ENCODE peak calls at places on chromosome 3, in four cellular contexts. One of them, this sample, is unnamed.

GRCh38 chr3:45915518-45916231 is 27.6 kb upstream of the CXCR6 start:
- DNase-seq in thyroid gland: peak; percentile 60
- DNase-seq in choroid plexus epithelial cell: peak; percentile 94
- DNase-seq in A549: peak; percentile 16
- DNase-seq in this sample: peak; percentile 65

GRCh38 chr3:178107804-178108203 is 428.4 kb upstream of the KCNMB2 start:
- DNase-seq in thyroid gland: no peak
- DNase-seq in choroid plexus epithelial cell: no peak
- DNase-seq in A549: no peak
- DNase-seq in this sample: no peak

GRCh38 chr3:119380697-119381096 is 82.7 kb downstream of the TMEM39A start:
- DNase-seq in thyroid gland: peak; percentile 27
- DNase-seq in choroid plexus epithelial cell: peak; percentile 22
- DNase-seq in A549: no peak
- DNase-seq in this sample: peak; percentile 11

GRCh38 chr3:178517665-178518366 is 18.4 kb upstream of the KCNMB2 start:
- DNase-seq in thyroid gland: no peak
- DNase-seq in choroid plexus epithelial cell: no peak
- DNase-seq in A549: no peak
- DNase-seq in this sample: no peak

GRCh38 chr3:58116985-58117384 is 93.8 kb downstream of the DNASE1L3 start:
- DNase-seq in thyroid gland: no peak
- DNase-seq in choroid plexus epithelial cell: peak; percentile 56
- DNase-seq in A549: no peak
- DNase-seq in this sample: peak; percentile 14

GRCh38 chr3:50592568-50592967 is 19.0 kb downstream of the CISH start:
- DNase-seq in thyroid gland: no peak
- DNase-seq in choroid plexus epithelial cell: no peak
- DNase-seq in A549: no peak
- DNase-seq in this sample: no peak

GRCh38 chr3:129947916-129948315 is 26.6 kb upstream of the TRH start:
- DNase-seq in thyroid gland: no peak
- DNase-seq in choroid plexus epithelial cell: no peak
- DNase-seq in A549: no peak
- DNase-seq in this sample: no peak

GRCh38 chr3:112718967-112719366 is 78.0 kb upstream of the CCDC80 start:
- DNase-seq in thyroid gland: no peak
- DNase-seq in choroid plexus epithelial cell: no peak
- DNase-seq in A549: no peak
- DNase-seq in this sample: no peak

DNA sequence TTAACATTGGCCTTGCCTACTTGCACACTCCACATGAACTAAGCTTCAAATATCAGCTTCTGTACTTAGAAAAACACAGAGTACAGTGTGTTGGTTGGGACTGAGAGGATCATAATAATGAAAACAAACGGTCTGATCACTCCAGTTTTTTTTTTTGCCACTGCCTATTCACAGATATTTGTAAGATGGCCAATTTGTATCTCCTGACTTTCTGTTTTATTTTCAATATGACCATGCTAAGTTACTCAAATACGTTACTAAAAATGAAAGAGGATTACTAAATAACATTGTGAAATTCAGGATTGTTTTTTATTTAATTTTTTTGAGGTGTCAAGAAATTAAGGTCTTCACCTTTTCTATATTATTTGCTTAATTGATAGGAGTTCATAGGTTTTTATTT is 595.1 kb downstream of the TUSC7 start:
- DNase-seq in thyroid gland: no peak
- DNase-seq in choroid plexus epithelial cell: no peak
- DNase-seq in A549: no peak
- DNase-seq in this sample: no peak
- TF ChIP-seq CTCF in thyroid gland: no peak
- TF ChIP-seq CTCF in choroid plexus epithelial cell: no peak
- TF ChIP-seq CTCF in A549: no peak
- TF ChIP-seq CTCF in this sample: no peak

DNA sequence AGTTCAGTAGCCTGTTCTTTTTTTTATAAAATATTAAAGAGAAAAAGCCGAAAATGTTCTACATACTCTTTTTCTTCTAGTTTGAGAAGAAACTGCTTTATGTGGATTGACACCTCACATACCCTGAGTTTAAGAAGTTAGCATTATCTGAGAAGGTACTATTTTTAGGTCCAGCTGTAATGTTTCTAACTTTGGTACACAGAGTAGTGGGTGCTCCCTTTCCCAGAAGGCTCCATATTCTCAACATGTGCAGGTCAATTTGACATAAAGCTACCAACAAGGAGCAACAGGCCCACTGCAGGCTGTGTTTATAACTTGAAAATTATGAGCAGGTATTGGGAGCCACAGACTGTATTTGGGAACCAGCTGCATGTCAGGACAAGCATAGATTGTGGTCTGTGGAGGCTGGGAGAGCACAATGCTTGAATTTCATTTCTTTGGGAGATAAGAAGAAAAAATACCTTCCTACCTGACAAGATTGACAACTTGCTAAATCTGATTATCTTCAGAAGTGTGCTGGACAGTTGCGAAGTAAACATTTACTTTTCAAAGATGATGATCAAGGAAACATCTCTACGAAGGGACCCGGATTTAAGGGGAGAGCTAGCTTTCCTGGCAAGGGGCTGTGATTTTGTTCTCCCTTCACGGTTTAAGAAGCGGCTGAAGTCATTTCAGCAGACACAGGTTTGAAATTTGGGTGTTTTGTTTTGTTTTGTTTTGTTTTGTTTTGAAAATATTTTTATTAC is 57.2 kb downstream of the PPP2R3A start:
- DNase-seq in thyroid gland: no peak
- DNase-seq in choroid plexus epithelial cell: no peak
- DNase-seq in A549: no peak
- DNase-seq in this sample: no peak
- H3K4me3 ChIP-seq in thyroid gland: no peak overlapping the region
- H3K4me3 ChIP-seq in choroid plexus epithelial cell: no peak overlapping the region
- H3K4me3 ChIP-seq in A549: no peak overlapping the region
- H3K4me3 ChIP-seq in this sample: no peak overlapping the region

GRCh38 chr3:195307711-195308110 is 36.8 kb upstream of the XXYLT1 start:
- DNase-seq in thyroid gland: no peak
- DNase-seq in choroid plexus epithelial cell: no peak
- DNase-seq in A549: no peak
- DNase-seq in this sample: no peak
- TF ChIP-seq CTCF in thyroid gland: no peak
- TF ChIP-seq CTCF in choroid plexus epithelial cell: no peak
- TF ChIP-seq CTCF in A549: no peak
- TF ChIP-seq CTCF in this sample: no peak

DNA sequence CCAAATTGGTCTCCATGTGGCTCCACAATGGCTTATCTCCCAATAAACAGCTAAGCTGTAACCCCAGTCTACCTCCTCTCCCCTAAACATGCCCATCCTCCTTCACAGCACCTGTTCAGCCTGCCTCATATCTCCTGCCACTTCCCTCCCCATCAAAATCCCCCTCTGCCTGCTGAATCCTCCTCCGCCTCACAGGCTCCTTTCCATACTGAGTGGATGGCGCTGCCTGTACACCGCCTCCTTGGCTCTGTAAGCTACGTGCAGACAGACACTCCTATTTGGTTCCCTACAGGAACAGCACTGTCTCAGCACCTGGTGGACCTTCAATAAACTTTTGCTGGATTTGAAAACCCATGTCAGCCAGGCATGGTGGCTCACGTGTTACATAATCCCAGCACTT is 53.7 kb downstream of the ADCY5 start:
- DNase-seq in thyroid gland: no peak
- DNase-seq in choroid plexus epithelial cell: no peak
- DNase-seq in A549: no peak
- DNase-seq in this sample: no peak
- H3K4me3 ChIP-seq in thyroid gland: no peak overlapping the region
- H3K4me3 ChIP-seq in choroid plexus epithelial cell: no peak overlapping the region
- H3K4me3 ChIP-seq in A549: no peak overlapping the region
- H3K4me3 ChIP-seq in this sample: no peak overlapping the region

GRCh38 chr3:72447059-72447946 is 400.9 kb downstream of the SHQ1 start:
- DNase-seq in thyroid gland: peak; percentile 89
- DNase-seq in choroid plexus epithelial cell: peak; percentile 91
- DNase-seq in A549: peak; percentile 66
- DNase-seq in this sample: peak; percentile 91

GRCh38 chr3:72445827-72446405 is 402.3 kb downstream of the SHQ1 start:
- DNase-seq in thyroid gland: no peak
- DNase-seq in choroid plexus epithelial cell: peak; percentile 15
- DNase-seq in A549: no peak
- DNase-seq in this sample: no peak

GRCh38 chr3:72448375-72448823 is 399.8 kb downstream of the SHQ1 start:
- DNase-seq in thyroid gland: peak; percentile 8
- DNase-seq in choroid plexus epithelial cell: no peak
- DNase-seq in A549: no peak
- DNase-seq in this sample: no peak

GRCh38 chr3:72444642-72445223 is 403.5 kb downstream of the SHQ1 start:
- DNase-seq in thyroid gland: no peak
- DNase-seq in choroid plexus epithelial cell: peak; percentile 53
- DNase-seq in A549: no peak
- DNase-seq in this sample: no peak

GRCh38 chr3:72446406-72447058 is 401.7 kb downstream of the SHQ1 start:
- DNase-seq in thyroid gland: no peak
- DNase-seq in choroid plexus epithelial cell: peak; percentile 31
- DNase-seq in A549: no peak
- DNase-seq in this sample: peak; percentile 49
- TF ChIP-seq CTCF in thyroid gland: no peak
- TF ChIP-seq CTCF in choroid plexus epithelial cell: no peak
- TF ChIP-seq CTCF in A549: no peak
- TF ChIP-seq CTCF in this sample: no peak